ENCODE peak calls at places on chromosomes 5 and 9, in eight cellular contexts. One of them, this sample, is unnamed.

GRCh38 chr5:140093866-140094265 is 20.0 kb upstream of the PURA start:
- DNase-seq in lower leg skin: no peak
- DNase-seq in cardiac fibroblast: no peak
- DNase-seq in kidney epithelial cell: no peak
- DNase-seq in GM23338: no peak
- DNase-seq in transverse colon: no peak
- DNase-seq in upper lobe of left lung: no peak
- DNase-seq in hepatocyte: no peak
- DNase-seq in this sample: no peak

GRCh38 chr9:93098236-93098946 is 2.4 kb downstream of the CARD19 start:
- DNase-seq in cardiac fibroblast: peak; percentile 97
- DNase-seq in transverse colon: peak; percentile 82
- DNase-seq in hepatocyte: peak; percentile 82
- DNase-seq in upper lobe of left lung: peak; percentile 97
- DNase-seq in lower leg skin: peak; percentile 98
- DNase-seq in GM23338: no peak
- DNase-seq in kidney epithelial cell: peak; percentile 90
- DNase-seq in this sample: peak; percentile 69

GRCh38 chr5:144017631-144018030 is 152.8 kb downstream of the YIPF5 start:
- DNase-seq in GM23338: no peak
- DNase-seq in transverse colon: no peak
- DNase-seq in upper lobe of left lung: no peak
- DNase-seq in kidney epithelial cell: no peak
- DNase-seq in hepatocyte: no peak
- DNase-seq in lower leg skin: no peak
- DNase-seq in cardiac fibroblast: peak; percentile 23
- DNase-seq in this sample: no peak

GRCh38 chr9:106860731-106861584 is 2.0 kb upstream of the ZNF462 start:
- DNase-seq in cardiac fibroblast: peak; percentile 51
- DNase-seq in lower leg skin: peak; percentile 89
- DNase-seq in transverse colon: peak; percentile 46
- DNase-seq in upper lobe of left lung: no peak
- DNase-seq in GM23338: peak; percentile 83
- DNase-seq in kidney epithelial cell: no peak
- DNase-seq in hepatocyte: peak; percentile 50
- DNase-seq in this sample: no peak

GRCh38 chr9:71921190-71921814 is 9.9 kb downstream of the C9orf85 start:
- DNase-seq in kidney epithelial cell: no peak
- DNase-seq in cardiac fibroblast: no peak
- DNase-seq in transverse colon: no peak
- DNase-seq in upper lobe of left lung: no peak
- DNase-seq in lower leg skin: no peak
- DNase-seq in GM23338: peak; percentile 93
- DNase-seq in hepatocyte: no peak
- DNase-seq in this sample: no peak

GRCh38 chr5:59810041-59810440 is 83.5 kb downstream of the PDE4D start:
- DNase-seq in lower leg skin: peak; percentile 94
- DNase-seq in GM23338: peak; percentile 71
- DNase-seq in kidney epithelial cell: no peak
- DNase-seq in cardiac fibroblast: peak; percentile 86
- DNase-seq in hepatocyte: peak; percentile 83
- DNase-seq in transverse colon: peak; percentile 76
- DNase-seq in upper lobe of left lung: peak; percentile 76
- DNase-seq in this sample: peak; percentile 51

GRCh38 chr9:92607773-92608172 is 62.2 kb downstream of the IPPK start:
- DNase-seq in kidney epithelial cell: no peak
- DNase-seq in hepatocyte: peak; percentile 37
- DNase-seq in transverse colon: no peak
- DNase-seq in upper lobe of left lung: no peak
- DNase-seq in lower leg skin: peak; percentile 81
- DNase-seq in cardiac fibroblast: peak; percentile 85
- DNase-seq in GM23338: no peak
- DNase-seq in this sample: no peak

GRCh38 chr5:94715843-94716242 is 97.4 kb downstream of the SLF1 start:
- DNase-seq in hepatocyte: no peak
- DNase-seq in cardiac fibroblast: no peak
- DNase-seq in kidney epithelial cell: no peak
- DNase-seq in GM23338: no peak
- DNase-seq in upper lobe of left lung: no peak
- DNase-seq in lower leg skin: no peak
- DNase-seq in transverse colon: no peak
- DNase-seq in this sample: no peak

GRCh38 chr5:115069087-115069968 is 100.4 kb downstream of the TRIM36 start:
- DNase-seq in lower leg skin: no peak
- DNase-seq in GM23338: peak; percentile 81
- DNase-seq in hepatocyte: peak; percentile 66
- DNase-seq in cardiac fibroblast: peak; percentile 70
- DNase-seq in kidney epithelial cell: no peak
- DNase-seq in transverse colon: peak; percentile 8
- DNase-seq in upper lobe of left lung: no peak
- DNase-seq in this sample: no peak

GRCh38 chr5:34998058-34998789 is 49.5 kb downstream of the AGXT2 start:
- DNase-seq in cardiac fibroblast: peak; percentile 87
- DNase-seq in upper lobe of left lung: no peak
- DNase-seq in transverse colon: no peak
- DNase-seq in lower leg skin: no peak
- DNase-seq in GM23338: no peak
- DNase-seq in kidney epithelial cell: no peak
- DNase-seq in hepatocyte: no peak
- DNase-seq in this sample: no peak

GRCh38 chr5:91357012-91357634 is 26.0 kb downstream of the ARRDC3 start:
- DNase-seq in upper lobe of left lung: peak; percentile 61
- DNase-seq in GM23338: peak; percentile 20
- DNase-seq in transverse colon: no peak
- DNase-seq in kidney epithelial cell: no peak
- DNase-seq in lower leg skin: no peak
- DNase-seq in hepatocyte: peak; percentile 22
- DNase-seq in cardiac fibroblast: no peak
- DNase-seq in this sample: no peak

GRCh38 chr5:91245074-91245452 is 138.1 kb downstream of the ARRDC3 start:
- DNase-seq in kidney epithelial cell: no peak
- DNase-seq in lower leg skin: no peak
- DNase-seq in cardiac fibroblast: no peak
- DNase-seq in upper lobe of left lung: no peak
- DNase-seq in hepatocyte: no peak
- DNase-seq in transverse colon: no peak
- DNase-seq in GM23338: no peak
- DNase-seq in this sample: no peak

GRCh38 chr9:129282308-129283211 is 104.5 kb upstream of the IER5L start:
- DNase-seq in hepatocyte: no peak
- DNase-seq in kidney epithelial cell: no peak
- DNase-seq in GM23338: peak; percentile 48
- DNase-seq in upper lobe of left lung: peak; percentile 65
- DNase-seq in cardiac fibroblast: no peak
- DNase-seq in lower leg skin: peak; percentile 82
- DNase-seq in transverse colon: peak; percentile 5
- DNase-seq in this sample: peak; percentile 10

GRCh38 chr9:96513622-96514021 is 63.7 kb downstream of the HABP4 start:
- DNase-seq in GM23338: no peak
- DNase-seq in kidney epithelial cell: no peak
- DNase-seq in hepatocyte: no peak
- DNase-seq in transverse colon: no peak
- DNase-seq in lower leg skin: no peak
- DNase-seq in cardiac fibroblast: no peak
- DNase-seq in upper lobe of left lung: no peak
- DNase-seq in this sample: no peak

GRCh38 chr9:81729141-81729540 is 39.8 kb upstream of the TLE1 start:
- DNase-seq in upper lobe of left lung: no peak
- DNase-seq in cardiac fibroblast: no peak
- DNase-seq in lower leg skin: no peak
- DNase-seq in hepatocyte: no peak
- DNase-seq in GM23338: no peak
- DNase-seq in kidney epithelial cell: no peak
- DNase-seq in transverse colon: no peak
- DNase-seq in this sample: no peak

GRCh38 chr5:164345173-164345572 is 839.8 kb downstream of the MAT2B start:
- DNase-seq in hepatocyte: no peak
- DNase-seq in kidney epithelial cell: no peak
- DNase-seq in transverse colon: no peak
- DNase-seq in GM23338: no peak
- DNase-seq in cardiac fibroblast: peak; percentile 56
- DNase-seq in lower leg skin: no peak
- DNase-seq in upper lobe of left lung: no peak
- DNase-seq in this sample: no peak

GRCh38 chr5:69295088-69295754 is 37.4 kb downstream of the CCDC125 start:
- DNase-seq in hepatocyte: no peak
- DNase-seq in GM23338: peak; percentile 43
- DNase-seq in lower leg skin: no peak
- DNase-seq in kidney epithelial cell: no peak
- DNase-seq in transverse colon: no peak
- DNase-seq in upper lobe of left lung: no peak
- DNase-seq in cardiac fibroblast: peak; percentile 68
- DNase-seq in this sample: no peak

GRCh38 chr9:6645153-6646027 is at the start of gene GLDC:
- DNase-seq in transverse colon: peak; percentile 62
- DNase-seq in hepatocyte: peak; percentile 84
- DNase-seq in upper lobe of left lung: peak; percentile 31
- DNase-seq in kidney epithelial cell: peak; percentile 66
- DNase-seq in GM23338: peak; percentile 97
- DNase-seq in lower leg skin: no peak
- DNase-seq in cardiac fibroblast: no peak
- DNase-seq in this sample: peak; percentile 15

GRCh38 chr5:131679911-131680310 is 44.9 kb upstream of the RAPGEF6 start:
- DNase-seq in kidney epithelial cell: peak; percentile 38
- DNase-seq in transverse colon: no peak
- DNase-seq in lower leg skin: no peak
- DNase-seq in upper lobe of left lung: no peak
- DNase-seq in GM23338: no peak
- DNase-seq in cardiac fibroblast: peak; percentile 53
- DNase-seq in hepatocyte: peak; percentile 15
- DNase-seq in this sample: no peak

GRCh38 chr5:180127682-180128670 is 56.4 kb upstream of the RNF130 start:
- DNase-seq in hepatocyte: peak; percentile 2
- DNase-seq in GM23338: no peak
- DNase-seq in kidney epithelial cell: no peak
- DNase-seq in cardiac fibroblast: no peak
- DNase-seq in lower leg skin: peak; percentile 75
- DNase-seq in upper lobe of left lung: no peak
- DNase-seq in transverse colon: no peak
- DNase-seq in this sample: peak; percentile 12

GRCh38 chr5:153831976-153832375 is 206.7 kb downstream of the FAM114A2 start:
- DNase-seq in upper lobe of left lung: no peak
- DNase-seq in GM23338: peak; percentile 66
- DNase-seq in cardiac fibroblast: peak; percentile 68
- DNase-seq in lower leg skin: no peak
- DNase-seq in transverse colon: no peak
- DNase-seq in hepatocyte: peak; percentile 56
- DNase-seq in kidney epithelial cell: no peak
- DNase-seq in this sample: no peak

GRCh38 chr5:96661841-96662724 is at the start of gene CAST:
- DNase-seq in kidney epithelial cell: peak; percentile 59
- DNase-seq in upper lobe of left lung: peak; percentile 99
- DNase-seq in cardiac fibroblast: peak; percentile 97
- DNase-seq in lower leg skin: peak; percentile 99
- DNase-seq in hepatocyte: peak; percentile 87
- DNase-seq in GM23338: peak; percentile 95
- DNase-seq in transverse colon: peak; percentile 92
- DNase-seq in this sample: peak; percentile 78

GRCh38 chr5:126741361-126741760 is 35.6 kb upstream of the LMNB1 start:
- DNase-seq in cardiac fibroblast: no peak
- DNase-seq in upper lobe of left lung: no peak
- DNase-seq in kidney epithelial cell: no peak
- DNase-seq in hepatocyte: no peak
- DNase-seq in lower leg skin: no peak
- DNase-seq in GM23338: peak; percentile 40
- DNase-seq in transverse colon: no peak
- DNase-seq in this sample: no peak
- TF ChIP-seq CTCF in cardiac fibroblast: no peak
- TF ChIP-seq CTCF in upper lobe of left lung: no peak
- TF ChIP-seq CTCF in kidney epithelial cell: no peak
- TF ChIP-seq CTCF in hepatocyte: no peak
- TF ChIP-seq CTCF in lower leg skin: no peak
- TF ChIP-seq CTCF in GM23338: peak; percentile 35
- TF ChIP-seq CTCF in transverse colon: no peak
- TF ChIP-seq CTCF in this sample: no peak

DNA sequence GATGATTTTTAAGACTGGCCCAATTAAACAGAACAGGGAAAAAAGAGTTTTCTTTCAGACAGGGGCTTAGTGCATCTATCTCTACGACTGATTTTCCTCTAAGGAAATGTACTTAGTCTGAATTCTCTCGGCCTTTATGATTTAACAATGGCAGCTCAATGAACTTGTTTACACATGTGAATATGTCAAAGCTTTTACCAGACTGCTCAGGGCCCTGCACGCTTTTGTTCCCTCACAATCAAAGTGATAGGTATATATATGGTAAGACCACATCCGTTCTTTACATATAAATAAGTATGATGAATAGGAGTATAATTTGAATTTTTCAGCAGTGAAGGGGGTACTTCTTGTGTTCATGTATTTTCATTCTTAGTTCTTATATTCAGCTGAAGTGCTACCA is 27.6 kb downstream of the LEAP2 start:
- DNase-seq in upper lobe of left lung: no peak
- DNase-seq in lower leg skin: no peak
- DNase-seq in hepatocyte: no peak
- DNase-seq in transverse colon: no peak
- DNase-seq in cardiac fibroblast: no peak
- DNase-seq in kidney epithelial cell: no peak
- DNase-seq in GM23338: no peak
- DNase-seq in this sample: no peak
- TF ChIP-seq CTCF in upper lobe of left lung: no peak
- TF ChIP-seq CTCF in lower leg skin: no peak
- TF ChIP-seq CTCF in hepatocyte: no peak
- TF ChIP-seq CTCF in transverse colon: no peak
- TF ChIP-seq CTCF in cardiac fibroblast: no peak
- TF ChIP-seq CTCF in kidney epithelial cell: no peak
- TF ChIP-seq CTCF in GM23338: no peak
- TF ChIP-seq CTCF in this sample: no peak

DNA sequence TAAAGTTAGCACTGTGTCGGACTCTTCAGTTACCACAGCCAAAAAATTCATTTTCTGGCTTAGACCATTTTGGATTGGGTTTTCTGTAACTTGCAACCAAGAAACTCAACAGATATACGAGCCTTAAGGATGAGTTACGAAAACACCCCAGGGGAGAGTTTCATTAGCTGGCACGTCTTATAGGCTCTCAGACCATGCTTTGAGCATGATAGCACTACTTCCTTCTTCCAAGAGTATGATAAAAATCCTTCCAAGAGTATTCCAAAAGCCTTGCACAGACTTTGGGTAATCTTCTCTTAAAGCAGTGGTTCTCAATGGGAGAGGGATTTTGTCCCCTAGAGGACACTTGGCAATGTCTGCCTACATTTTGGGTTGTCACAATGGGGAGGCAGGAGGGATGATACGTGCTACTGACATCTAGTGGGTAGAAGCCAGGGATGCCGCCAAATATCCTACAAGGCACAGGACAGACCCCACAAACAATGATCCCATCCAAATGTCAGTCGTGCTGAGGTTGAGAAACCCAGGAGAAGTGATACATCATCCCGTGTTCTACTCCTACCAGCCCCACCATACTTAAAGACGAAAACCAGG is 64.8 kb downstream of the SMIM23 start:
- DNase-seq in kidney epithelial cell: no peak
- DNase-seq in transverse colon: no peak
- DNase-seq in upper lobe of left lung: no peak
- DNase-seq in lower leg skin: peak; percentile 59
- DNase-seq in GM23338: peak; percentile 90
- DNase-seq in hepatocyte: no peak
- DNase-seq in cardiac fibroblast: peak; percentile 17
- DNase-seq in this sample: no peak
- TF ChIP-seq CTCF in kidney epithelial cell: peak; percentile 28
- TF ChIP-seq CTCF in transverse colon: no peak
- TF ChIP-seq CTCF in upper lobe of left lung: no peak
- TF ChIP-seq CTCF in lower leg skin: no peak
- TF ChIP-seq CTCF in GM23338: peak; percentile 92
- TF ChIP-seq CTCF in hepatocyte: peak; percentile 34
- TF ChIP-seq CTCF in cardiac fibroblast: peak; percentile 7
- TF ChIP-seq CTCF in this sample: no peak

GRCh38 chr5:75412111-75412990 is 75.3 kb downstream of the HMGCR start:
- DNase-seq in GM23338: peak; percentile 38
- DNase-seq in transverse colon: no peak
- DNase-seq in lower leg skin: no peak
- DNase-seq in upper lobe of left lung: no peak
- DNase-seq in kidney epithelial cell: peak; percentile 43
- DNase-seq in cardiac fibroblast: peak; percentile 73
- DNase-seq in hepatocyte: peak; percentile 17
- DNase-seq in this sample: no peak
- TF ChIP-seq CTCF in GM23338: no peak
- TF ChIP-seq CTCF in transverse colon: no peak
- TF ChIP-seq CTCF in lower leg skin: no peak
- TF ChIP-seq CTCF in upper lobe of left lung: no peak
- TF ChIP-seq CTCF in kidney epithelial cell: no peak
- TF ChIP-seq CTCF in cardiac fibroblast: peak; percentile 28
- TF ChIP-seq CTCF in hepatocyte: no peak
- TF ChIP-seq CTCF in this sample: no peak

This sample was measured in natural killer cell.